ENCODE peak calls at places on chromosome 17, in nine cellular contexts. Z is kidney, U is AG10803, Q is left lung, X is IMR-90, B is cardiac fibroblast, R is bronchial epithelial cell, C is foreskin fibroblast, A is Peyer's patch. D is an unnamed sample.

GRCh38 chr17:3954086-3954485 is 10.2 kb downstream of the ATP2A3 start:
- DNase-seq in R (no peak), Z (peak), B (no peak), U (no peak), C (no peak), A (no peak), X (no peak), Q (no peak), D (no peak)

GRCh38 chr17:28173801-28174200 is 131.3 kb downstream of the NLK start:
- DNase-seq in R (no peak), Z (no peak), B (peak), Q (no peak), X (no peak), A (no peak), C (no peak), U (peak), D (no peak)

GRCh38 chr17:50847566-50847965 is 12.2 kb downstream of the WFIKKN2 start:
- DNase-seq in R (no peak), X (no peak), Z (no peak), Q (no peak), B (no peak), A (no peak), C (no peak), U (no peak), D (no peak)

GRCh38 chr17:9204623-9205329 is 183.5 kb downstream of the NTN1 start:
- DNase-seq in R (no peak), Q (no peak), A (no peak), U (no peak), B (no peak), Z (peak), C (no peak), X (no peak), D (no peak)

GRCh38 chr17:53150101-53150698 is 672.5 kb upstream of the KIF2B start:
- DNase-seq in U (no peak), Z (no peak), A (no peak), Q (no peak), R (peak), B (peak), X (no peak), C (no peak), D (no peak)

GRCh38 chr17:44906010-44906646 is 6.9 kb upstream of the EFTUD2 start:
- DNase-seq in B (peak), U (peak), Z (no peak), A (no peak), C (peak), X (peak), Q (no peak), R (peak), D (peak)

GRCh38 chr17:79280010-79280409 is 205.4 kb downstream of the ENGASE start:
- DNase-seq in A (no peak), R (no peak), B (no peak), C (no peak), Q (no peak), U (no peak), Z (no peak), X (no peak), D (no peak)

GRCh38 chr17:76515291-76515949 is 14.2 kb upstream of the RHBDF2 start:
- DNase-seq in C (peak), X (peak), U (peak), Q (peak), A (no peak), R (no peak), Z (peak), B (peak), D (peak)

GRCh38 chr17:45061606-45062205 is 589 bp downstream of the NMT1 start:
- DNase-seq in X (no peak), B (no peak), Z (no peak), U (no peak), R (no peak), A (no peak), C (no peak), Q (no peak), D (no peak)

GRCh38 chr17:78502611-78503148 is 74.5 kb downstream of the DNAH17 start:
- DNase-seq in X (no peak), Z (peak), C (no peak), A (peak), R (no peak), U (no peak), Q (no peak), B (no peak), D (no peak)

GRCh38 chr17:10657866-10658265 is 757 bp upstream of the MYH3 start:
- DNase-seq in Q (no peak), Z (no peak), R (no peak), U (no peak), C (no peak), X (no peak), B (no peak), A (no peak), D (no peak)
- H3K4me3 ChIP-seq in Q (no peak), Z (no peak), R (no peak), U (no peak), C (no peak), X (no peak), B (no peak), A (no peak), D (no peak)

DNA sequence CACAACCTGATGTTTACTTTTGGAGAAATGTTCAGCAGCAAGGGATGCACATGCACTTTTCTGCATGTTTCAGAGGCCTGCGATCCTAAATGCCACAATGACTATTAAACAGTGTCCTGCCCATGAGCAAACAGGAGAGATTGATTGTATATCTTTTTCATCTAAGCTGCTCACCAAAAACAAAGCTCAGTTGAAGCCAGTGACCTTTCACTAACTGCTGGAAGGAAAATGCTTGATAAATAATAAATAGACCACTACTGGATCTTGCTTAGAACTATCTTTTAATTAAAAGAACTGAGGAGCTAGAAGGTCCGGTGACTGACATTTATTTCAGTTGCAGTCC is 16.3 kb downstream of the MRPS23 start:
- DNase-seq in Z (no peak), A (no peak), X (no peak), R (no peak), C (no peak), U (no peak), Q (no peak), B (no peak), D (no peak)
- TF ChIP-seq CTCF in Z (no peak), A (no peak), X (no peak), R (no peak), C (no peak), U (no peak), Q (no peak), B (no peak), D (no peak)

GRCh38 chr17:30239089-30239462 is 3.6 kb upstream of the SLC6A4 start:
- DNase-seq in A (no peak), U (no peak), Q (no peak), Z (no peak), R (no peak), X (no peak), B (no peak), C (no peak), D (no peak)

GRCh38 chr17:30240177-30240576 is 4.7 kb upstream of the SLC6A4 start:
- DNase-seq in X (no peak), A (no peak), U (no peak), R (no peak), B (no peak), C (no peak), Z (no peak), Q (no peak), D (no peak)

GRCh38 chr17:30237296-30238002 is 2.0 kb upstream of the SLC6A4 start:
- DNase-seq in C (no peak), Z (no peak), X (no peak), U (no peak), R (no peak), A (no peak), B (no peak), Q (no peak), D (no peak)

GRCh38 chr17:30238003-30238344 is 2.5 kb upstream of the SLC6A4 start:
- DNase-seq in B (no peak), C (no peak), U (no peak), A (no peak), X (no peak), Q (no peak), Z (no peak), R (no peak), D (no peak)

DNA sequence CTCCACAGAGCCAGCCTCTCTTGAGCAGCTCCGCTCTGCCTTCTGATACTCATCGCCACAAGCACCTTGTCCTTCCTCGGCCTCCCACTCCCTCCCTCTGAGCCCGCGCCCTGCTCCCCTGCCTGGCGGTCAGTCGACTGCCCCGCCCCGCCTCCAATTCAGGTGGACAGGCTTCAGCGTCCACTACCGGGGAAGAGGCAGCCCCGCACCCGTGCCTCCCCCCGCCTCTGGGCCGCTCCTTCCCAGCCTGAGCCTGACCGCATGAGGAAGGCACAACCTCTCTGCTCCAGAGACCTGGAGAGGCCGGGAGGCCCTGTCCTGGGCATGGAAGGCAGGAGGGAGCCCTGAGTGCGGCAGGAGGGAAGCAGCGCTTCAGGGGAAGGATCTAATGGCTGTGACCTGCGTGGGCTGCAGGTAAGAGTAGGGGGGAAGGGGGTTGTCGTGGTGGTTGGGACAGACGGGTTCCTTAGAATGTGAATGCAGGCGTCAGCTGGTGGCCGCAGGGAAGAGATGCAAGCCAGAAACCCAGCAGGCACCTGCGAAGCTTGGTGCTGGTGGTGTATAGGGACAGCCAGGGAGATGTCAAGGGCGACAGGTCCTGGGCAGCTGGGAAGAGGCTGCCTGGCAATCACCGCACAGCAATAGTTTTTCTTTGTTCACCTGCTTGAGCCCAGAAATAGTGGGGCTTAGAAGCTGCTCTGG is 3.0 kb upstream of the SLC6A4 start:
- DNase-seq in Q (no peak), R (no peak), B (no peak), U (no peak), A (no peak), C (no peak), X (no peak), Z (no peak), D (no peak)
- H3K4me3 ChIP-seq in Q (no peak), R (no peak), B (no peak), U (no peak), A (no peak), C (no peak), X (no peak), Z (peak), D (no peak)

DNA sequence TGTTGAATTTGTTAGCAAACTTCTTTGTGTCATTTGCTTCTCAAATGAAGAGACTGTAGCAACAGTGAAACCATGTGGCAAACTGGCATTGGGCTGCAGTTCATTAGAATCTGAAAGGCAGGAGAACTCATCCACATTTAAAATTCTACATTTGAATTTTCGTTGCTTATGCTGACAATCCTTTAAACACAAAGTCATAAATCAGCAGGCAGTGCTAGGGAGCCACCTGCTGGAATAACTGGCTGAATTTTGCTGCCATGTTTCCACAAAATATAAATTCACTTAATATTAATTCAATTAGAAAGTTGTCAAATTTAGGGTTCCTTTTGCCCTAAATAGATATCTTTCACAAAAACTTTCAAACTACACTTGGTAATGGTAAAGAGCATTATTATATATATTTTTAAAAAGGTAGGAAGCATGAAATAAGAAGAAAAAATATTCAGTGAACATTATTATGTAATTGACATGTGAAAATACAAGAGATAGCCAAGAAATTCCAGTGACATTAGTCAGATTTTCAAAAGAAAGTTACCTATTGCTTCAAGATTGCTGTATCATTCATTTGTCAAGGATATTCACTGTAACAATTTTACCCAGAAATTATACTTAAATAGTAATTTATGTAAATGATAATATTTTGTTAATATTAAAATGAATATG is 350.1 kb downstream of the KIF2B start:
- DNase-seq in X (no peak), Q (no peak), R (peak), Z (no peak), U (peak), C (peak), B (peak), A (no peak), D (no peak)
- TF ChIP-seq CTCF in X (peak), Q (peak), R (peak), Z (peak), U (peak), C (no peak), B (peak), A (no peak), D (no peak)

DNA sequence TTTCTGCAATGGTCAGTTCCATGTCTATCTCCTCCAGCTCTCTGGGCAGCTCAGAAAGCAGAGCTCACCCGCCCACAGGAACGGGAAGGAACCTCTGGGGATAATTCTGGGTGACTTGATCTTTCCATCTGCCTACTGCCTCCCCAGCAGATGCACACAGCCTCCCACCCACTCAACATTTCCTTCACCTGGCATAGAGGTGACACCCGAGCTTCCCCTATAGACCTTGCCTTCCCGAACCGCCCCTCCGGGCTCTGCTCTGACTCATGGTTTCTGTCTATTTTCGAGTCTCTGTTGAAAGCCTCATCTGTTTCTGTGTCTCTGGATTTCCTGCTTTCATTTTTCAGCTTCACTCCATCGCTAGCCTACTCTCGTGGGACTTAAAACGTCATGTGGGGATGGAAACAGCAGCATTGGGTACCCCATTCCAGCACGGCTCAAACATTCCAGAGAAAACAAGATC is 11.4 kb downstream of the GGA3 start:
- DNase-seq in R (peak), C (peak), U (peak), Q (no peak), X (peak), A (no peak), Z (no peak), B (peak), D (no peak)
- H3K4me3 ChIP-seq in R (no peak), C (peak), U (peak), Q (no peak), X (no peak), A (no peak), Z (peak), B (peak), D (peak)

D was measured in AG09309.